ENCODE peak calls at places on chromosomes 5 and 9, in ten cellular contexts. Q is NCI-H2029 treated with DMSO at 0.1 percent for 48 hours, C is SW480, D is EL, I is NCI-H524 treated with DMSO at 0.1 percent for 48 hours, H is NCI-H510A, U is GM04504, M is fibroblast of lung, F is iris pigment epithelial cell, Y is lower leg skin. G is an unnamed sample.

GRCh38 chr5:73355083-73355482 is 93.5 kb downstream of the FOXD1 start:
- DNase-seq in Y (no peak), H (no peak), U (no peak), F (no peak), D (no peak), I (no peak), Q (no peak), M (peak; percentile 48), C (no peak), G (no peak)

GRCh38 chr5:74673011-74673790 is 11.8 kb upstream of the HEXB start:
- DNase-seq in Q (no peak), I (peak; percentile 54), M (peak; percentile 43), U (no peak), Y (no peak), H (peak; percentile 0), D (peak; percentile 55), F (peak; percentile 68), C (peak; percentile 50), G (peak; percentile 80)

GRCh38 chr9:13478235-13478634 is 198.7 kb upstream of the MPDZ start:
- DNase-seq in I (no peak), Y (no peak), U (no peak), D (no peak), H (no peak), M (peak; percentile 88), F (peak; percentile 17), C (no peak), Q (no peak), G (no peak)

GRCh38 chr9:14880951-14881465 is 29.2 kb downstream of the FREM1 start:
- DNase-seq in Y (no peak), F (peak; percentile 18), I (no peak), C (no peak), H (no peak), D (no peak), Q (no peak), U (no peak), M (no peak), G (no peak)

GRCh38 chr9:71758277-71758676 is 10.0 kb downstream of the CEMIP2 start:
- DNase-seq in D (no peak), Y (no peak), M (no peak), H (no peak), U (no peak), F (no peak), Q (peak; percentile 25), I (no peak), C (no peak), G (no peak)

GRCh38 chr9:33619666-33620404 is 95.8 kb downstream of the ANKRD18B start:
- DNase-seq in Q (no peak), I (no peak), H (peak; percentile 47), D (peak; percentile 75), F (peak; percentile 93), C (peak; percentile 65), U (peak; percentile 48), M (peak; percentile 86), Y (no peak), G (peak; percentile 43)

GRCh38 chr9:129720865-129721545 is 31.8 kb downstream of the PTGES start:
- DNase-seq in C (no peak), F (no peak), H (no peak), U (no peak), M (no peak), D (no peak), Y (no peak), I (no peak), Q (no peak), G (no peak)

GRCh38 chr5:93246093-93246855 is 334.7 kb downstream of the NR2F1-AS1 start:
- DNase-seq in F (peak; percentile 83), C (no peak), M (peak; percentile 55), I (no peak), U (peak; percentile 39), D (no peak), Y (no peak), Q (no peak), H (no peak), G (peak; percentile 12)

GRCh38 chr5:77168187-77168883 is 42.1 kb upstream of the PDE8B start:
- DNase-seq in Y (peak; percentile 89), D (peak; percentile 73), Q (peak; percentile 78), I (no peak), F (peak; percentile 48), C (no peak), H (no peak), U (peak; percentile 44), M (no peak), G (peak; percentile 18)